ENCODE peak calls at places on chromosomes 1 and 21, in five cellular contexts. O is astrocyte; P is CD8-positive, alpha-beta memory T cell; E is small intestine; K is uterus. L is an unnamed sample.

GRCh38 chr1:94100785-94101612 is 19.9 kb downstream of the ABCA4 start:
- DNase-seq in O (no peak), P (no peak), E (no peak), K (peak; percentile 82), L (no peak)

GRCh38 chr1:93878501-93878888 is 511 bp downstream of the DNTTIP2 start:
- DNase-seq in O (peak; percentile 18), P (peak; percentile 79), E (peak; percentile 68), K (peak; percentile 24), L (no peak)

GRCh38 chr1:7856345-7856744 is 3.5 kb upstream of the UTS2 start:
- DNase-seq in O (no peak), P (no peak), E (no peak), K (no peak), L (no peak)

GRCh38 chr1:21921100-21921875 is 15.8 kb downstream of the HSPG2 start:
- DNase-seq in O (no peak), P (no peak), E (peak; percentile 41), K (no peak), L (no peak)

GRCh38 chr1:236377832-236378535 is 16.1 kb upstream of the EDARADD start:
- DNase-seq in O (no peak), P (no peak), E (no peak), K (no peak), L (no peak)

GRCh38 chr1:70737125-70737524 is 310.5 kb downstream of the PTGER3 start:
- DNase-seq in O (no peak), P (no peak), E (no peak), K (no peak), L (no peak)

GRCh38 chr1:111576547-111576946 is 43.0 kb upstream of the RAP1A start:
- DNase-seq in O (no peak), P (no peak), E (peak; percentile 82), K (no peak), L (no peak)

GRCh38 chr1:16152521-16153087 is 3.3 kb downstream of the EPHA2 start:
- DNase-seq in O (peak; percentile 52), P (no peak), E (no peak), K (no peak), L (no peak)

GRCh38 chr1:17880429-17880828 is 125.3 kb downstream of the ACTL8 start:
- DNase-seq in O (no peak), P (no peak), E (no peak), K (no peak), L (peak; percentile 40)

GRCh38 chr21:45432575-45433255 is 27.8 kb downstream of the COL18A1 start:
- DNase-seq in O (peak; percentile 49), P (no peak), E (no peak), K (no peak), L (no peak)

GRCh38 chr1:163170331-163170730 is 32.4 kb downstream of the RGS5 start:
- DNase-seq in O (peak; percentile 52), P (no peak), E (no peak), K (no peak), L (no peak)

GRCh38 chr1:58211857-58212256 is 334.7 kb downstream of the OMA1 start:
- DNase-seq in O (no peak), P (no peak), E (no peak), K (no peak), L (no peak)

GRCh38 chr1:66532798-66533783 is 862 bp upstream of the SGIP1 start:
- DNase-seq in O (peak; percentile 86), P (no peak), E (no peak), K (peak; percentile 26), L (no peak)

GRCh38 chr1:966603-967295 is 467 bp downstream of the PLEKHN1 start:
- DNase-seq in O (peak; percentile 43), P (peak; percentile 84), E (peak; percentile 75), K (peak; percentile 45), L (peak; percentile 25)

GRCh38 chr1:224213438-224214119 is 30.5 kb downstream of the DEGS1 start:
- DNase-seq in O (no peak), P (no peak), E (peak; percentile 81), K (no peak), L (no peak)

GRCh38 chr1:55311057-55311631 is 96.0 kb upstream of the USP24 start:
- DNase-seq in O (peak; percentile 73), P (no peak), E (no peak), K (no peak), L (no peak)

GRCh38 chr1:50333595-50333974 is 89.7 kb downstream of the DMRTA2 start:
- DNase-seq in O (no peak), P (peak; percentile 50), E (peak; percentile 61), K (no peak), L (no peak)

GRCh38 chr1:188140958-188141357 is 1312.2 kb downstream of the PLA2G4A start:
- DNase-seq in O (no peak), P (no peak), E (no peak), K (no peak), L (no peak)

GRCh38 chr1:165063181-165063955 is 293.1 kb downstream of the LMX1A start:
- DNase-seq in O (no peak), P (no peak), E (no peak), K (peak; percentile 30), L (no peak)
- H3K4me3 ChIP-seq in O (no peak overlapping the region), P (no peak overlapping the region), E (no peak overlapping the region), K (no peak overlapping the region), L (no peak overlapping the region)

GRCh38 chr1:9133870-9134269 is 5.0 kb upstream of the GPR157 start:
- DNase-seq in O (no peak), P (no peak), E (no peak), K (no peak), L (no peak)
- H3K4me1 ChIP-seq in O (no peaks in the 10 kb centered on the region), P (no peaks in the 10 kb centered on the region), E (no peaks in the 10 kb centered on the region), K (no peaks in the 10 kb centered on the region), L (no peaks in the 10 kb centered on the region)

GRCh38 chr1:247209306-247209900 is 37.6 kb upstream of the ZNF124 start:
- DNase-seq in O (no peak), P (no peak), E (no peak), K (no peak), L (no peak)
- H3K4me3 ChIP-seq in O (peak overlapping the region; percentile 86), P (peak overlapping the region; percentile 76), E (no peak overlapping the region), K (no peak overlapping the region), L (peak overlapping the region; percentile 93)

DNA sequence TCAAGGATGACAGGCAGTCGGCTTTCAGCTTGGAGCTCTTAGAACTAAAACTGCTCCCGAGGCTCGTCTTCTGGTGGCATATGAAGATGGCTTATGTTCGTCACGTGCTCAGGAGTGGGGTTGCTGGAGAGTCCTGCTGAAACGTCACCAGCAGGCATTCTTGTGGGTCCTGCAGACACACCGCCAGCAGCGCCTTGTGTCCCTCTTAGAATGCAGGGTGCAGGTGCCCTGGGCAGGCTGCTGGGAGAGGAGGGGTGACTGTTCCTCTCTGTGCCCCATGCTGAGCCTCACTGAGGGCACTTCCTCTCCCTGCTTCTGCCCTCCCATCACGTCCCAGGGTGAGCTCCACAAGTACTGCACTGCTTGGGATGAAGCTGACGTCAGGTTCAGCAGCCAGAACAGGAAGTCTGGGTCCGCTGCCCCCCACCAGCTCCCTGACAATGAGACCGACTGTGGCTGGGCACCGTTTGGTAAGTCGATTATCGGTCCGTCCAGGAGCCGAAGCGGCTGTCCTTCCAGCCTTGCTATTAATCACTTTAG is 20.8 kb downstream of the SLC37A1 start:
- DNase-seq in O (no peak), P (no peak), E (peak; percentile 37), K (no peak), L (peak; percentile 69)
- H3K4me1 ChIP-seq in O (no peaks in the 10 kb centered on the region), P (no peaks in the 10 kb centered on the region), E (no peaks in the 10 kb centered on the region), K (no peaks in the 10 kb centered on the region), L (peaks cover 6% of the 10 kb centered on the region)

DNA sequence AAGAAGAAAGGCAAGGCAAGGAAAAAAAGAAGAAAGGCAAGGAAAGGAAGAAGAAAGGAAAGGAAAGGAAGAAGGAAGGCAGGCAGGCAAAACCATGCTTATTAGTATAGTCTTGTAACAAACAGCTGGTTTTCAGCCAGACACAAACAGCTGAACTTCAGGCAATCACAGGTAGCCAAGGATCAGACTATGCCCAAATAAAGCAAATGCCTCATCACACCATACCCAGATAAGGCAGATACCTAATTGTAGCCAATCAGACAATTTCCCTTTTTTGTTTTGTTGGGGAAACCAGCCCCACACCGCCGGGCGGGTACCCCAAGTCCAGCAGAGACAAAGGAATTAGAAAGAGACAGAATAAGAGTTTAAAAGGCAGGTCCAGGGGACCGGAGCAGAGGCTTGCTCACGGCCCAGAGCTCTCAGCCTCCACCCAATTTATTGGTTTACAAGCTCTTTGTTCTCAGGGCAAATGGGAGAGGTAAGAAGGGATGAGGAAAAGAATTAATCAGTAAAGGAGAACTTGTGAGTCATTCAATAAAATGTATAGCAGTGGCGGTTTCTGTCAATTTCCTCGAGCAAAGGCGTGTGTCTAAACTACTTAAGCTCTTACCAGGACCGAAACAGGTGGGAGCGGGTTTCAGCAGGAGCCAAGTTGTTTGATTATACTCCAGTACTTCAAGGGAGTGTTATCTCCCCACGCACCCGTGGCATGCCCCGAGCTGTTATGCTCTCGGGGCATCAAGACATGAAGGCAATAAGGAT is 886.8 kb downstream of the KCNT2 start:
- DNase-seq in O (no peak), P (no peak), E (no peak), K (no peak), L (no peak)
- H3K4me3 ChIP-seq in O (no peak overlapping the region), P (no peak overlapping the region), E (no peak overlapping the region), K (no peak overlapping the region), L (no peak overlapping the region)

GRCh38 chr21:32297449-32297848 is 1.2 kb upstream of the MRAP start:
- DNase-seq in O (no peak), P (no peak), E (no peak), K (no peak), L (no peak)
- H3K4me1 ChIP-seq in O (no peaks in the 10 kb centered on the region), P (no peaks in the 10 kb centered on the region), E (no peaks in the 10 kb centered on the region), K (no peaks in the 10 kb centered on the region), L (no peaks in the 10 kb centered on the region)

GRCh38 chr1:156488566-156489165 is 11.9 kb downstream of the MEF2D start:
- DNase-seq in O (no peak), P (no peak), E (no peak), K (no peak), L (no peak)
- H3K4me3 ChIP-seq in O (no peak overlapping the region), P (peak overlapping the region; percentile 3), E (no peak overlapping the region), K (no peak overlapping the region), L (peak overlapping the region; percentile 53)

GRCh38 chr1:25095635-25096200 is 136.6 kb downstream of the SYF2 start:
- DNase-seq in O (no peak), P (peak; percentile 57), E (peak; percentile 42), K (no peak), L (no peak)
- H3K4me1 ChIP-seq in O (peaks cover 14% of the 10 kb centered on the region), P (peaks cover 69% of the 10 kb centered on the region), E (no peaks in the 10 kb centered on the region), K (no peaks in the 10 kb centered on the region), L (no peaks in the 10 kb centered on the region)